ENCODE peak calls at places on chromosomes 1 and 21, in four cellular contexts. G is activated CD4-positive, alpha-beta T cell treated with anti-CD3 and anti-CD28 coated beads for 1 hour; X is DMS153; B is T47D. N is an unnamed sample.

GRCh38 chr1:169941982-169942830 is 48.5 kb upstream of the SCYL3 start:
- DNase-seq in G (no peak), X (peak; percentile 59), B (peak; percentile 66), N (peak; percentile 49)

GRCh38 chr21:22421416-22422190 is 1423.4 kb downstream of the NCAM2 start:
- DNase-seq in G (no peak), X (no peak), B (no peak), N (no peak)

GRCh38 chr21:45995686-45996179 is 14.2 kb downstream of the COL6A1 start:
- DNase-seq in G (no peak), X (no peak), B (no peak), N (no peak)

GRCh38 chr1:33256335-33256700 is at the start of gene ZNF362:
- DNase-seq in G (peak; percentile 59), X (no peak), B (peak; percentile 57), N (no peak)

GRCh38 chr1:8202182-8202905 is 115.6 kb upstream of the SLC45A1 start:
- DNase-seq in G (no peak), X (peak; percentile 91), B (no peak), N (no peak)

GRCh38 chr1:165753934-165754333 is 14.7 kb downstream of the TMCO1 start:
- DNase-seq in G (no peak), X (no peak), B (no peak), N (no peak)

GRCh38 chr1:109768335-109768650 is 4.6 kb upstream of the EPS8L3 start:
- DNase-seq in G (no peak), X (no peak), B (no peak), N (no peak)

GRCh38 chr1:153790282-153790995 is 15.2 kb downstream of the SLC27A3 start:
- DNase-seq in G (no peak), X (peak; percentile 76), B (no peak), N (no peak)

GRCh38 chr1:22496536-22497160 is 45.0 kb downstream of the ZBTB40 start:
- DNase-seq in G (no peak), X (no peak), B (peak; percentile 83), N (no peak)

GRCh38 chr1:204574016-204574855 is 58.0 kb downstream of the MDM4 start:
- DNase-seq in G (no peak), X (no peak), B (no peak), N (no peak)

GRCh38 chr1:93844262-93845045 is 34.6 kb downstream of the DNTTIP2 start:
- DNase-seq in G (no peak), X (peak; percentile 52), B (peak; percentile 74), N (peak; percentile 64)

GRCh38 chr1:63892632-63893395 is 119.0 kb downstream of the ROR1 start:
- DNase-seq in G (no peak), X (peak; percentile 86), B (no peak), N (no peak)

GRCh38 chr1:115062542-115063004 is 26.7 kb downstream of the TSPAN2 start:
- DNase-seq in G (peak; percentile 89), X (no peak), B (peak; percentile 46), N (no peak)

GRCh38 chr1:196317535-196318522 is 290.4 kb downstream of the KCNT2 start:
- DNase-seq in G (no peak), X (peak; percentile 17), B (peak; percentile 75), N (no peak)

GRCh38 chr1:150887018-150887417 is at the start of gene CTXND2:
- DNase-seq in G (no peak), X (no peak), B (peak; percentile 39), N (no peak)

GRCh38 chr1:93814059-93814794 is 64.8 kb downstream of the DNTTIP2 start:
- DNase-seq in G (no peak), X (peak; percentile 74), B (peak; percentile 84), N (peak; percentile 70)

GRCh38 chr1:192846950-192847349 is 38.1 kb downstream of the RGS2 start:
- DNase-seq in G (no peak), X (no peak), B (no peak), N (no peak)

GRCh38 chr1:68112835-68113243 is 62.4 kb upstream of the DIRAS3 start:
- DNase-seq in G (no peak), X (no peak), B (no peak), N (peak; percentile 28)

GRCh38 chr21:46425566-46425965 is 33.1 kb upstream of the DIP2A start:
- DNase-seq in G (no peak), X (peak; percentile 48), B (no peak), N (no peak)

GRCh38 chr1:152770411-152770810 is 4.5 kb upstream of the LCE1F start:
- DNase-seq in G (no peak), X (no peak), B (no peak), N (no peak)

GRCh38 chr21:37484535-37485474 is 118.2 kb downstream of the DYRK1A start:
- DNase-seq in G (no peak), X (no peak), B (no peak), N (no peak)

GRCh38 chr1:1471389-1472045 is at the start of gene ATAD3B:
- DNase-seq in G (peak; percentile 85), X (peak; percentile 94), B (peak; percentile 94), N (peak; percentile 64)

GRCh38 chr1:44784094-44785026 is 3.6 kb downstream of the BEST4 start:
- DNase-seq in G (no peak), X (no peak), B (no peak), N (no peak)

GRCh38 chr1:113765306-113765705 is 6.0 kb upstream of the PHTF1 start:
- DNase-seq in G (no peak), X (no peak), B (no peak), N (no peak)

GRCh38 chr1:37034301-37035013 is at the start of gene GRIK3:
- DNase-seq in G (no peak), X (peak; percentile 62), B (peak; percentile 84), N (no peak)

GRCh38 chr1:179146476-179146875 is 64.6 kb downstream of the TOR3A start:
- DNase-seq in G (no peak), X (no peak), B (no peak), N (no peak)

GRCh38 chr21:33135925-33136324 is 66.0 kb downstream of the OLIG1 start:
- DNase-seq in G (no peak), X (no peak), B (no peak), N (peak; percentile 27)

GRCh38 chr1:55813619-55814018 is 598.5 kb upstream of the USP24 start:
- DNase-seq in G (no peak), X (no peak), B (no peak), N (peak; percentile 32)

GRCh38 chr1:53332188-53332564 is 4.3 kb upstream of the LRP8 start:
- DNase-seq in G (no peak), X (no peak), B (no peak), N (no peak)

GRCh38 chr1:116836099-116836498 is 73.6 kb upstream of the PTGFRN start:
- DNase-seq in G (no peak), X (no peak), B (no peak), N (no peak)

GRCh38 chr1:9826616-9827015 is 2.9 kb upstream of the CLSTN1 start:
- DNase-seq in G (no peak), X (no peak), B (no peak), N (no peak)

GRCh38 chr1:29055160-29055559 is 68.5 kb downstream of the TMEM200B start:
- DNase-seq in G (no peak), X (no peak), B (no peak), N (no peak)

GRCh38 chr1:145858238-145858936 is 494 bp downstream of the PIAS3 start:
- DNase-seq in G (peak; percentile 13), X (no peak), B (peak; percentile 62), N (no peak)

GRCh38 chr1:48127735-48128685 is 94.5 kb upstream of the SLC5A9 start:
- DNase-seq in G (no peak), X (no peak), B (no peak), N (no peak)